ENCODE peak calls at places on chromosome 4, in five cellular contexts. O is colonic mucosa; V is uterus; R is dorsolateral prefrontal cortex; B is naive thymus-derived CD4-positive, alpha-beta T cell. I is an unnamed sample.

GRCh38 chr4:90543419-90544170 is 416.4 kb downstream of the CCSER1 start:
- DNase-seq in O (no peak), V (no peak), R (no peak), B (no peak), I (no peak)

GRCh38 chr4:134518574-134519217 is 317.1 kb upstream of the PABPC4L start:
- DNase-seq in O (no peak), V (no peak), R (no peak), B (no peak), I (no peak)

GRCh38 chr4:53779025-53779424 is 187.7 kb upstream of the LNX1 start:
- DNase-seq in O (no peak), V (no peak), R (no peak), B (no peak), I (no peak)

GRCh38 chr4:48635310-48635709 is 144.8 kb downstream of the FRYL start:
- DNase-seq in O (no peak), V (no peak), R (no peak), B (no peak), I (no peak)

GRCh38 chr4:10093801-10094552 is 22.6 kb downstream of the WDR1 start:
- DNase-seq in O (no peak), V (no peak), R (no peak), B (no peak), I (no peak)

GRCh38 chr4:17385403-17385802 is 126.5 kb downstream of the QDPR start:
- DNase-seq in O (no peak), V (no peak), R (no peak), B (no peak), I (no peak)

GRCh38 chr4:82975792-82976191 is 34.8 kb downstream of the LIN54 start:
- DNase-seq in O (no peak), V (no peak), R (no peak), B (no peak), I (no peak)

GRCh38 chr4:38805530-38806145 is 1.0 kb upstream of the TLR1 start:
- DNase-seq in O (peak; percentile 26), V (no peak), R (no peak), B (no peak), I (no peak)

GRCh38 chr4:39732728-39733127 is 34.8 kb downstream of the UBE2K start:
- DNase-seq in O (no peak), V (no peak), R (no peak), B (no peak), I (no peak)

GRCh38 chr4:67035501-67035900 is 509.8 kb downstream of the CENPC start:
- DNase-seq in O (no peak), V (no peak), R (no peak), B (no peak), I (no peak)

GRCh38 chr4:78688385-78688784 is 87.8 kb upstream of the BMP2K start:
- DNase-seq in O (no peak), V (no peak), R (no peak), B (no peak), I (no peak)

GRCh38 chr4:6065166-6065565 is 46.9 kb upstream of the C4orf50 start:
- DNase-seq in O (no peak), V (no peak), R (no peak), B (no peak), I (no peak)

GRCh38 chr4:94548571-94548970 is 96.8 kb downstream of the PDLIM5 start:
- DNase-seq in O (no peak), V (no peak), R (no peak), B (no peak), I (no peak)

GRCh38 chr4:150828159-150828558 is 186.9 kb downstream of the LRBA start:
- DNase-seq in O (no peak), V (no peak), R (no peak), B (no peak), I (no peak)

GRCh38 chr4:138275946-138276621 is 33.9 kb upstream of the SLC7A11 start:
- DNase-seq in O (no peak), V (no peak), R (no peak), B (no peak), I (no peak)

GRCh38 chr4:105601406-105601805 is 49.0 kb downstream of the ARHGEF38 start:
- DNase-seq in O (no peak), V (no peak), R (no peak), B (no peak), I (no peak)

GRCh38 chr4:98448923-98449322 is 187.7 kb downstream of the RAP1GDS1 start:
- DNase-seq in O (no peak), V (no peak), R (no peak), B (peak; percentile 19), I (no peak)

GRCh38 chr4:76894537-76894936 is 3.4 kb downstream of the SOWAHB start:
- DNase-seq in O (no peak), V (no peak), R (no peak), B (no peak), I (no peak)

GRCh38 chr4:6926081-6926480 is 16.5 kb downstream of the TBC1D14 start:
- DNase-seq in O (no peak), V (no peak), R (no peak), B (no peak), I (no peak)

GRCh38 chr4:153778383-153778782 is 10.5 kb downstream of the SFRP2 start:
- DNase-seq in O (no peak), V (no peak), R (no peak), B (no peak), I (no peak)
- H3K4me3 ChIP-seq in O (no peak overlapping the region), V (no peak overlapping the region), R (no peak overlapping the region), B (no peak overlapping the region), I (no peak overlapping the region)

DNA sequence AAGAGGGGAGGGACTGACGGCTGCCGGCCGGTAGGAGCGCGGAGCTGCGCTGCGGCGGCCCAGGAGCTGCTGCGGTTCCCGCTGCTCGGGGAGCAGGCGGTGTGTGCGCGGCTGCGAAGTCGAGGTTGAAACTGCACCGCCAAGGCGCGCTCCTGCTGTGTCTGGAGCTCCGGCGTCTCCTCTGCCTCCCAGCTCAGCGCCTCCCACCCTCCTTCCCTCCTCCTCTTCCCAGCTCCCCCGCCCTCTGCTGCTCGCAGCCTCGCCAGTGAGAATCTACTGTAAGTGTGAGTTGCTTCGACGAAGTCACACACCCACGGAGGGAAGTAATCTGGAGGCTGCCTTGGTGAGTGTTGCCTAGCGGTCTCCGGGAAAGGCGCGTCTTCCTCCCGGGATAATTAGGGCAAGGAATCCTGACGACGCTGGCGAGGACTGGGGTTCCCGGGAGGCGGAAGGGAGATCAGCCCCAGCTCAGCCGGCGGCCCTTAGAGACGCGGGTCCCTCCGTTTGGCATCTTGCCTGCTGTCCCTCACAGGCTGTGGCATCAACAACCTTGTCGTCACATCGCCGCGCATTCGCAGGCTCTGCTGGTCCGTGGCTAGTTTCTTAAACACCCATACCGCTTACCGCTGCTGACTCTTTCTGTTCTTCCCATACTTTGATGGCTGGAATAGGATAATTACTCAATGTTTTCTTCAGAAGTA is at the start of gene EPHA5:
- DNase-seq in O (peak; percentile 19), V (peak; percentile 79), R (peak; percentile 81), B (no peak), I (peak; percentile 69)
- H3K27me3 ChIP-seq in O (peaks cover 30% of the 10 kb centered on the region), V (no peaks in the 10 kb centered on the region), R (peaks cover 16% of the 10 kb centered on the region), B (no peaks in the 10 kb centered on the region), I (no peaks in the 10 kb centered on the region)

GRCh38 chr4:174834477-174834876 is 5.4 kb upstream of the GLRA3 start:
- DNase-seq in O (no peak), V (no peak), R (no peak), B (no peak), I (no peak)
- H3K4me3 ChIP-seq in O (no peak overlapping the region), V (no peak overlapping the region), R (no peak overlapping the region), B (no peak overlapping the region), I (no peak overlapping the region)

DNA sequence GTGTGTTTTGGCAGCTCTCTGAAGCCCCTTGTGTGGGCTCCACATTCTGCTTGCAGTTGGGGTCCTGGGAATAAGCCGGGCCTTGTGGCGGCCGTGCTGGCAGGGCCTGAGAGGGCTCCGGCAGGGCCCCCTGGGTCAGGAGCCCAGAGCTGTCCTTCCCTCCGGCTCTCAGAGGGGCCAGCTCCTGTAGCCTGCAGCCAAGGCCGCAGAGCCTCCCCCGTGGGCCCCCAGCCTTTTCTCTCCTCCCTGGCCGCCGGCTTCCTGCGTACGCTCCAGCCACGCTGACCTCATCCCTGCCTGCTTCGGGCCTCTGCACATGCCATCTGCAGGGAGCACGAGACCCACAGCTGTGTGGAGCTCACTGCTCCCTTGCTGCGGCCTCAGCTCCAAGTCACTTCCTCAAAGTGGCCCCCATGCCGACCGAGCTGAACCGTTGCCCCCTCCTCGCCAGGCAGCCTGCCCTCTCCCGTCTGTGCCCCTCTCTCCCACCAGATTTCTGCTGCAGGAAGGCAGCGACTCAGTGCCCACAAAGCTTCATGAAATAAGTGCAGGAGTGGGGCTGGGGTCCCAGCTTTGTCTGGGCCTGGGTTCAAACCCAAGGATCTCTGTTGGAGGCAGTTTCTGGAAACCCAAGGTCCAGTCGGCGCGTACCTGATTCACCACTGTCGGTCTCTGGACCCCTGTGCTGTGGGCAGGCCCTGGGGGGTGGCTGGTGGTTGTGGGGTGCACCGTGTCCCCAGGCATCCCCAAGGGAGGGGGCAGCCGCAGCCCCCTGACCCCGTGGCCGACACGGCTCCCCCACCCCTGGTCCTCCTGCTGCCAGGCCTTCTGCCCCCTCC is 57.1 kb upstream of the NKX1-1 start:
- DNase-seq in O (no peak), V (peak; percentile 3), R (no peak), B (no peak), I (no peak)
- H3K27me3 ChIP-seq in O (peaks cover 12% of the 10 kb centered on the region), V (no peaks in the 10 kb centered on the region), R (peaks cover 26% of the 10 kb centered on the region), B (no peaks in the 10 kb centered on the region), I (no peaks in the 10 kb centered on the region)

DNA sequence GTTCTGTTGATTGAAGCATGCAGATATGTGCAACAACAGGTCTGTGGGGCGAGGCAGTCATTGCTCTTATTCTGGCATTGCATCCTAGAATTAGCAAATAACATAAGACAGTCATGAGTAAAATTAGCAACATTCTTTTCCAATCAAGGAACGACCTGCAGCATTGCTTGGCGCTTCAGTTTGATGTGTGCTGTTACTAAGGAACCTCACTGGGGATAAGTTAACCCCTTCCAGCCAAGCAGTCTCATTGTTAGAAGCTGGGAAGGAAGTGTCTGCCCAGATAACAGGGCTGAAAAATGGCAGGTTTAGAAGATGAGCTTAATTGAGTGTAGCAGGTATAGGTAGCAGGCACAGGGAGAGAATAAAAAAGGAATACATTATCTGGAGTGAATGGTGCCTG is 55.4 kb downstream of the RBM46 start:
- DNase-seq in O (no peak), V (no peak), R (no peak), B (no peak), I (no peak)
- H3K4me3 ChIP-seq in O (no peak overlapping the region), V (no peak overlapping the region), R (no peak overlapping the region), B (no peak overlapping the region), I (no peak overlapping the region)

DNA sequence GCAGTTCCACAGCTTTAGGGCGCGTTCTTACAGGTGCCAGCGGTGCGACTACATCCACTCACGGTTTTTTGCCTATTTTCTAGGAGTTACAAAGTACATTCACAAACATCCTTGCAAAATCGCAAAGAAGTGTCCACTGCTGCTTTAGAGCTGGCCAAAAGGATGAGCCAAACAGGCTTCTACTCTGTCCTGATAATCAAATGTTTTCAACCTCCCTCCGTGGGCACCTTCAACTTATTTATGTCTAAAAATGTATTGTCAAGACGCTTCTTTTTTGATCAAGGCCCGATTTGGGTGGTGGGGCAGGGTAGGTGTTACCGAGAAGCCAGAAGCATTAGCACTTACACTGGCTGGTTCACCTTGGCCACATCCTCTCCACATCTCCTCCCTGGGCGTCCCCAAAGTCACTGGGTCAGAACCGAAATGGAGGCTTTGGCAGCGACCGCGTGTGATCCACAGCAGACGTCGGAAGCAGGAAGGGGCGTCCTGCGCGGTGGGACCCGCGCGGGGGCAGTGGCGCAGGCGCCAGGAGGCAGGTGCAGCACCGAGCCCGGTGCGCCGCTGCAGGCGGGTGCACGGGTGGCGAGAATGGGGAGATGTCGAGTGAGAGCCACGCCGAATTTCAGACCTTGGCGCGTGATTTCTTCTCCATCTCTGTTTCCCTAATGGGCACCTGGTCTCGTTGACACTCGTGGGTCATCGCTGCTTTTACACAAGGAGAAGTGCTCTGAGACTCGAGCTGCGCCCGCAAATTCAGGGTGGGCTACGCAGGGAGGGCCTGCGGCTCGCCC is 16.9 kb downstream of the NKX3-2 start:
- DNase-seq in O (no peak), V (no peak), R (no peak), B (no peak), I (no peak)
- H3K27me3 ChIP-seq in O (peaks cover 70% of the 10 kb centered on the region), V (peaks cover 26% of the 10 kb centered on the region), R (peaks cover 99% of the 10 kb centered on the region), B (peaks cover 15% of the 10 kb centered on the region), I (peaks cover 85% of the 10 kb centered on the region)

I was measured in right atrium auricular region.